ENCODE peak calls at places on chromosome 10, in nine cellular contexts. C, R, V, U, P, T, L, N and I are unnamed samples.

GRCh38 chr10:7069706-7070105 is 341.1 kb downstream of the SFMBT2 start:
- DNase-seq in R (no peak), N (no peak), P (no peak), C (no peak), U (no peak), L (no peak), T (no peak), V (no peak), I (no peak)

GRCh38 chr10:91076991-91077548 is 143.4 kb upstream of the PCGF5 start:
- DNase-seq in U (no peak), C (no peak), L (no peak), R (no peak), P (no peak), N (no peak), T (no peak), V (no peak), I (no peak)

GRCh38 chr10:52609601-52610240 is 162.9 kb downstream of the MBL2 start:
- DNase-seq in T (no peak), R (no peak), C (no peak), P (no peak), L (no peak), N (no peak), V (no peak), U (no peak), I (no peak)

GRCh38 chr10:132907901-132908620 is 34.3 kb downstream of the CFAP46 start:
- DNase-seq in C (no peak), P (no peak), L (no peak), N (no peak), T (no peak), U (no peak), V (no peak), R (no peak), I (no peak)

GRCh38 chr10:74936577-74937445 is 110.4 kb downstream of the KAT6B start:
- DNase-seq in U (peak; percentile 39), L (no peak), R (no peak), T (no peak), P (no peak), N (no peak), V (peak; percentile 30), C (no peak), I (no peak)

GRCh38 chr10:126049741-126050140 is 153.4 kb downstream of the FANK1 start:
- DNase-seq in R (no peak), N (no peak), P (no peak), L (no peak), T (no peak), V (peak; percentile 74), U (peak; percentile 56), C (peak; percentile 32), I (no peak)

GRCh38 chr10:74012480-74012879 is 14.6 kb downstream of the VCL start:
- DNase-seq in V (no peak), P (no peak), L (no peak), R (no peak), T (no peak), C (no peak), U (no peak), N (no peak), I (no peak)

GRCh38 chr10:6164271-6165095 is 38.2 kb upstream of the PFKFB3 start:
- DNase-seq in R (no peak), P (no peak), V (no peak), L (no peak), C (no peak), N (no peak), U (no peak), T (peak; percentile 35), I (no peak)

GRCh38 chr10:88791924-88792323 is 10.6 kb upstream of the LIPM start:
- DNase-seq in C (no peak), U (no peak), V (peak; percentile 38), P (no peak), N (peak; percentile 29), T (peak; percentile 15), L (no peak), R (no peak), I (no peak)

GRCh38 chr10:117784776-117785175 is 242.2 kb downstream of the EMX2 start:
- DNase-seq in C (no peak), P (no peak), T (no peak), R (no peak), V (no peak), N (no peak), L (no peak), U (no peak), I (no peak)